ENCODE peak calls at places on chromosomes 7 and 10, in seven cellular contexts. One of them, this sample, is unnamed.

GRCh38 chr10:100828744-100829102 is 83.3 kb downstream of the PAX2 start:
- DNase-seq in neuronal stem cell: no peak
- DNase-seq in left ventricle myocardium inferior: no peak
- DNase-seq in H9: no peak
- DNase-seq in lung: no peak
- DNase-seq in adipocyte: no peak
- DNase-seq in mucosa of descending colon: no peak
- DNase-seq in this sample: peak; percentile 26

GRCh38 chr7:44138698-44139097 is 2.4 kb downstream of the MYL7 start:
- DNase-seq in neuronal stem cell: no peak
- DNase-seq in left ventricle myocardium inferior: no peak
- DNase-seq in H9: no peak
- DNase-seq in lung: no peak
- DNase-seq in adipocyte: no peak
- DNase-seq in mucosa of descending colon: no peak
- DNase-seq in this sample: no peak

GRCh38 chr7:139915864-139916716 is 87.0 kb downstream of the TBXAS1 start:
- DNase-seq in neuronal stem cell: no peak
- DNase-seq in left ventricle myocardium inferior: no peak
- DNase-seq in H9: no peak
- DNase-seq in lung: peak; percentile 54
- DNase-seq in adipocyte: peak; percentile 94
- DNase-seq in mucosa of descending colon: peak; percentile 41
- DNase-seq in this sample: peak; percentile 12

GRCh38 chr7:73740771-73741170 is 2.2 kb upstream of the ABHD11 start:
- DNase-seq in neuronal stem cell: no peak
- DNase-seq in left ventricle myocardium inferior: no peak
- DNase-seq in H9: peak; percentile 71
- DNase-seq in lung: no peak
- DNase-seq in adipocyte: no peak
- DNase-seq in mucosa of descending colon: no peak
- DNase-seq in this sample: no peak

GRCh38 chr10:32459072-32459703 is 13.2 kb downstream of the CCDC7 start:
- DNase-seq in neuronal stem cell: no peak
- DNase-seq in left ventricle myocardium inferior: no peak
- DNase-seq in H9: no peak
- DNase-seq in lung: no peak
- DNase-seq in adipocyte: no peak
- DNase-seq in mucosa of descending colon: no peak
- DNase-seq in this sample: no peak

GRCh38 chr10:113214331-113214730 is 264.3 kb downstream of the TCF7L2 start:
- DNase-seq in neuronal stem cell: no peak
- DNase-seq in left ventricle myocardium inferior: no peak
- DNase-seq in H9: no peak
- DNase-seq in lung: no peak
- DNase-seq in adipocyte: no peak
- DNase-seq in mucosa of descending colon: no peak
- DNase-seq in this sample: no peak

GRCh38 chr7:16071246-16071857 is 350.0 kb downstream of the CRPPA start:
- DNase-seq in neuronal stem cell: peak; percentile 47
- DNase-seq in left ventricle myocardium inferior: no peak
- DNase-seq in H9: no peak
- DNase-seq in lung: no peak
- DNase-seq in adipocyte: peak; percentile 89
- DNase-seq in mucosa of descending colon: no peak
- DNase-seq in this sample: no peak

GRCh38 chr10:83983578-83984255 is 155.6 kb upstream of the GHITM start:
- DNase-seq in neuronal stem cell: no peak
- DNase-seq in left ventricle myocardium inferior: no peak
- DNase-seq in H9: peak; percentile 66
- DNase-seq in lung: no peak
- DNase-seq in adipocyte: no peak
- DNase-seq in mucosa of descending colon: no peak
- DNase-seq in this sample: no peak

GRCh38 chr7:114652041-114652440 is 237.4 kb downstream of the FOXP2 start:
- DNase-seq in neuronal stem cell: no peak
- DNase-seq in left ventricle myocardium inferior: no peak
- DNase-seq in H9: no peak
- DNase-seq in lung: no peak
- DNase-seq in adipocyte: no peak
- DNase-seq in mucosa of descending colon: no peak
- DNase-seq in this sample: no peak

GRCh38 chr10:131115801-131116200 is 195.7 kb downstream of the TCERG1L start:
- DNase-seq in neuronal stem cell: no peak
- DNase-seq in left ventricle myocardium inferior: no peak
- DNase-seq in H9: no peak
- DNase-seq in lung: no peak
- DNase-seq in adipocyte: no peak
- DNase-seq in mucosa of descending colon: no peak
- DNase-seq in this sample: no peak

GRCh38 chr10:131117011-131117410 is 194.5 kb downstream of the TCERG1L start:
- DNase-seq in neuronal stem cell: no peak
- DNase-seq in left ventricle myocardium inferior: no peak
- DNase-seq in H9: no peak
- DNase-seq in lung: no peak
- DNase-seq in adipocyte: no peak
- DNase-seq in mucosa of descending colon: no peak
- DNase-seq in this sample: no peak

GRCh38 chr10:131117416-131118212 is 193.9 kb downstream of the TCERG1L start:
- DNase-seq in neuronal stem cell: no peak
- DNase-seq in left ventricle myocardium inferior: no peak
- DNase-seq in H9: no peak
- DNase-seq in lung: no peak
- DNase-seq in adipocyte: no peak
- DNase-seq in mucosa of descending colon: no peak
- DNase-seq in this sample: no peak

GRCh38 chr10:131115321-131115720 is 196.2 kb downstream of the TCERG1L start:
- DNase-seq in neuronal stem cell: no peak
- DNase-seq in left ventricle myocardium inferior: no peak
- DNase-seq in H9: no peak
- DNase-seq in lung: no peak
- DNase-seq in adipocyte: no peak
- DNase-seq in mucosa of descending colon: no peak
- DNase-seq in this sample: peak; percentile 28

GRCh38 chr10:131116216-131117005 is 195.1 kb downstream of the TCERG1L start:
- DNase-seq in neuronal stem cell: no peak
- DNase-seq in left ventricle myocardium inferior: no peak
- DNase-seq in H9: no peak
- DNase-seq in lung: no peak
- DNase-seq in adipocyte: no peak
- DNase-seq in mucosa of descending colon: no peak
- DNase-seq in this sample: no peak
- H3K9me3 ChIP-seq in neuronal stem cell: no peaks in the 10 kb centered on the region
- H3K9me3 ChIP-seq in left ventricle myocardium inferior: no peaks in the 10 kb centered on the region
- H3K9me3 ChIP-seq in H9: no peaks in the 10 kb centered on the region
- H3K9me3 ChIP-seq in lung: peaks cover 1% of the 10 kb centered on the region
- H3K9me3 ChIP-seq in adipocyte: no peaks in the 10 kb centered on the region
- H3K9me3 ChIP-seq in mucosa of descending colon: no peaks in the 10 kb centered on the region
- H3K9me3 ChIP-seq in this sample: no peaks in the 10 kb centered on the region

DNA sequence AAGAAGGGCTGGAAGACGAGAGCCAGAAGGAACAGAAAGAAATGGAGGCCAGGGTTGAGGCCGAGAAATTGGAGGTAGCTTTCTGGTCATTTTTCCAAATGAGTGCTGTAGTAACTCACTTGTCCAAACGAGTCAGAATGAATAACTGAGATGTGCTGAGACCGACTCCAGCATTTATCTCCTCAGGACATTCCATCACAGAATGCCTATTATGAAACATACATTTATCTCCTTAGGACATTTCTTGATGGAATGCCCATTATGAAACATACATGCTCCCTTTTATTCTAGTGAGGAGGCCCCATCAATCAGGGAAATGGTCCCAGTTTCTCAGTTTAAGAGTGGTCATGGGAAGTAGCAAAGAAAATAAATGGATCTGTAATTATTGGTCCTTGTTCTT is 16.5 kb downstream of the AVL9 start:
- DNase-seq in neuronal stem cell: no peak
- DNase-seq in left ventricle myocardium inferior: no peak
- DNase-seq in H9: no peak
- DNase-seq in lung: no peak
- DNase-seq in adipocyte: peak; percentile 46
- DNase-seq in mucosa of descending colon: no peak
- DNase-seq in this sample: no peak
- H3K9me3 ChIP-seq in neuronal stem cell: peaks cover 48% of the 10 kb centered on the region
- H3K9me3 ChIP-seq in left ventricle myocardium inferior: no peaks in the 10 kb centered on the region
- H3K9me3 ChIP-seq in H9: peaks cover 6% of the 10 kb centered on the region
- H3K9me3 ChIP-seq in lung: no peaks in the 10 kb centered on the region
- H3K9me3 ChIP-seq in adipocyte: no peaks in the 10 kb centered on the region
- H3K9me3 ChIP-seq in mucosa of descending colon: no peaks in the 10 kb centered on the region
- H3K9me3 ChIP-seq in this sample: no peaks in the 10 kb centered on the region

GRCh38 chr10:129580897-129581296 is 113.9 kb downstream of the MGMT start:
- DNase-seq in neuronal stem cell: no peak
- DNase-seq in left ventricle myocardium inferior: no peak
- DNase-seq in H9: no peak
- DNase-seq in lung: no peak
- DNase-seq in adipocyte: no peak
- DNase-seq in mucosa of descending colon: no peak
- DNase-seq in this sample: no peak

GRCh38 chr10:129586897-129587443 is 119.9 kb downstream of the MGMT start:
- DNase-seq in neuronal stem cell: no peak
- DNase-seq in left ventricle myocardium inferior: no peak
- DNase-seq in H9: no peak
- DNase-seq in lung: no peak
- DNase-seq in adipocyte: peak; percentile 3
- DNase-seq in mucosa of descending colon: no peak
- DNase-seq in this sample: no peak

GRCh38 chr10:129581836-129582235 is 114.8 kb downstream of the MGMT start:
- DNase-seq in neuronal stem cell: no peak
- DNase-seq in left ventricle myocardium inferior: no peak
- DNase-seq in H9: no peak
- DNase-seq in lung: no peak
- DNase-seq in adipocyte: no peak
- DNase-seq in mucosa of descending colon: no peak
- DNase-seq in this sample: no peak

GRCh38 chr10:129580010-129580409 is 113.0 kb downstream of the MGMT start:
- DNase-seq in neuronal stem cell: no peak
- DNase-seq in left ventricle myocardium inferior: no peak
- DNase-seq in H9: no peak
- DNase-seq in lung: no peak
- DNase-seq in adipocyte: no peak
- DNase-seq in mucosa of descending colon: no peak
- DNase-seq in this sample: no peak

GRCh38 chr10:129583831-129584230 is 116.8 kb downstream of the MGMT start:
- DNase-seq in neuronal stem cell: no peak
- DNase-seq in left ventricle myocardium inferior: no peak
- DNase-seq in H9: no peak
- DNase-seq in lung: no peak
- DNase-seq in adipocyte: no peak
- DNase-seq in mucosa of descending colon: no peak
- DNase-seq in this sample: no peak
- H3K9me3 ChIP-seq in neuronal stem cell: peaks cover 3% of the 10 kb centered on the region
- H3K9me3 ChIP-seq in left ventricle myocardium inferior: peaks cover 33% of the 10 kb centered on the region
- H3K9me3 ChIP-seq in H9: no peaks in the 10 kb centered on the region
- H3K9me3 ChIP-seq in lung: peaks cover 27% of the 10 kb centered on the region
- H3K9me3 ChIP-seq in adipocyte: peaks cover 38% of the 10 kb centered on the region
- H3K9me3 ChIP-seq in mucosa of descending colon: peaks cover 29% of the 10 kb centered on the region
- H3K9me3 ChIP-seq in this sample: peaks cover 5% of the 10 kb centered on the region

DNA sequence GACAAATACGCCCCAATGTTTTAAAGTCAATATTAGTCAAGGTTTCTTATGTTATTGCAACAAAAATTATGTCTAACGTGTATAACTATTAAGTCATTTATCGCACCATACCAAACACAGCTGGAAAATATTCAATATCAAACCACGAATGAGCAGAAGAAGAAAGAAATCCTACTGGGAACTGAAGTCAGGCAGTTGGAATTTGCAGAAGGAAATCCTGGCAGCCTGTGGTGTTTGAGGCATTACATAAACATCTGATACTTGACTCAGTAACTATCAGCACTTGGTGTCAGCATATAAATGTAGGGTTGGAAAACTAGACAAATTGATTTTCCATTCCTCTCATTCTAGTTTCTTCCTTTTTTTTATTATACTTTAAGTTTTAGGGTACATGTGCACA is 83.4 kb upstream of the NUPR2 start:
- DNase-seq in neuronal stem cell: no peak
- DNase-seq in left ventricle myocardium inferior: no peak
- DNase-seq in H9: no peak
- DNase-seq in lung: no peak
- DNase-seq in adipocyte: no peak
- DNase-seq in mucosa of descending colon: no peak
- DNase-seq in this sample: no peak
- H3K9me3 ChIP-seq in neuronal stem cell: no peaks in the 10 kb centered on the region
- H3K9me3 ChIP-seq in left ventricle myocardium inferior: peaks cover 18% of the 10 kb centered on the region
- H3K9me3 ChIP-seq in H9: peaks cover 56% of the 10 kb centered on the region
- H3K9me3 ChIP-seq in lung: peaks cover 3% of the 10 kb centered on the region
- H3K9me3 ChIP-seq in adipocyte: no peaks in the 10 kb centered on the region
- H3K9me3 ChIP-seq in mucosa of descending colon: peaks cover 29% of the 10 kb centered on the region
- H3K9me3 ChIP-seq in this sample: no peaks in the 10 kb centered on the region

GRCh38 chr10:98619446-98619845 is 172.7 kb upstream of the HPS1 start:
- DNase-seq in neuronal stem cell: no peak
- DNase-seq in left ventricle myocardium inferior: no peak
- DNase-seq in H9: no peak
- DNase-seq in lung: no peak
- DNase-seq in adipocyte: no peak
- DNase-seq in mucosa of descending colon: no peak
- DNase-seq in this sample: no peak
- H3K9me3 ChIP-seq in neuronal stem cell: no peaks in the 10 kb centered on the region
- H3K9me3 ChIP-seq in left ventricle myocardium inferior: no peaks in the 10 kb centered on the region
- H3K9me3 ChIP-seq in H9: no peaks in the 10 kb centered on the region
- H3K9me3 ChIP-seq in lung: no peaks in the 10 kb centered on the region
- H3K9me3 ChIP-seq in adipocyte: no peaks in the 10 kb centered on the region
- H3K9me3 ChIP-seq in mucosa of descending colon: no peaks in the 10 kb centered on the region
- H3K9me3 ChIP-seq in this sample: no peaks in the 10 kb centered on the region

This sample was measured in pancreas.